ENCODE peak calls at places on chromosomes 16 and 17, in ten cellular contexts. One of them, this sample, is unnamed.

GRCh38 chr17:49590874-49591273 is 15.2 kb downstream of the NXPH3 start:
- DNase-seq in lung: no peak
- DNase-seq in heart right ventricle: no peak
- DNase-seq in CD4-positive, alpha-beta memory T cell: no peak
- DNase-seq in aorta: no peak
- DNase-seq in GM23248: no peak
- DNase-seq in A673: no peak
- DNase-seq in thoracic aorta: no peak
- DNase-seq in HL-60: no peak
- DNase-seq in caudate nucleus: no peak
- DNase-seq in this sample: no peak

GRCh38 chr17:30244853-30245385 is 9.4 kb upstream of the SLC6A4 start:
- DNase-seq in lung: no peak
- DNase-seq in heart right ventricle: no peak
- DNase-seq in CD4-positive, alpha-beta memory T cell: no peak
- DNase-seq in aorta: no peak
- DNase-seq in GM23248: peak; percentile 94
- DNase-seq in A673: no peak
- DNase-seq in thoracic aorta: no peak
- DNase-seq in HL-60: no peak
- DNase-seq in caudate nucleus: no peak
- DNase-seq in this sample: peak; percentile 29

GRCh38 chr16:19167710-19168172 is 299 bp upstream of the SYT17 start:
- DNase-seq in lung: peak; percentile 72
- DNase-seq in heart right ventricle: peak; percentile 50
- DNase-seq in CD4-positive, alpha-beta memory T cell: no peak
- DNase-seq in aorta: peak; percentile 89
- DNase-seq in GM23248: peak; percentile 83
- DNase-seq in A673: peak; percentile 80
- DNase-seq in thoracic aorta: no peak
- DNase-seq in HL-60: peak; percentile 47
- DNase-seq in caudate nucleus: peak; percentile 26
- DNase-seq in this sample: no peak

GRCh38 chr16:52912565-52913173 is 140.0 kb downstream of the CHD9NB start:
- DNase-seq in lung: peak; percentile 63
- DNase-seq in heart right ventricle: peak; percentile 38
- DNase-seq in CD4-positive, alpha-beta memory T cell: no peak
- DNase-seq in aorta: no peak
- DNase-seq in GM23248: peak; percentile 61
- DNase-seq in A673: peak; percentile 79
- DNase-seq in thoracic aorta: no peak
- DNase-seq in HL-60: peak; percentile 14
- DNase-seq in caudate nucleus: peak; percentile 13
- DNase-seq in this sample: peak; percentile 34

GRCh38 chr16:76535-77272 is 1.3 kb upstream of the MPG start:
- DNase-seq in lung: peak; percentile 70
- DNase-seq in heart right ventricle: peak; percentile 78
- DNase-seq in CD4-positive, alpha-beta memory T cell: no peak
- DNase-seq in aorta: peak; percentile 94
- DNase-seq in GM23248: peak; percentile 90
- DNase-seq in A673: peak; percentile 46
- DNase-seq in thoracic aorta: peak; percentile 74
- DNase-seq in HL-60: peak; percentile 63
- DNase-seq in caudate nucleus: no peak
- DNase-seq in this sample: no peak

GRCh38 chr17:44004761-44005526 is 522 bp downstream of the NAGS start:
- DNase-seq in lung: no peak
- DNase-seq in heart right ventricle: no peak
- DNase-seq in CD4-positive, alpha-beta memory T cell: peak; percentile 44
- DNase-seq in aorta: peak; percentile 79
- DNase-seq in GM23248: peak; percentile 45
- DNase-seq in A673: no peak
- DNase-seq in thoracic aorta: no peak
- DNase-seq in HL-60: no peak
- DNase-seq in caudate nucleus: no peak
- DNase-seq in this sample: no peak

GRCh38 chr17:44374306-44375195 is 10.9 kb upstream of the FAM171A2 start:
- DNase-seq in lung: no peak
- DNase-seq in heart right ventricle: no peak
- DNase-seq in CD4-positive, alpha-beta memory T cell: no peak
- DNase-seq in aorta: peak; percentile 57
- DNase-seq in GM23248: no peak
- DNase-seq in A673: no peak
- DNase-seq in thoracic aorta: no peak
- DNase-seq in HL-60: no peak
- DNase-seq in caudate nucleus: no peak
- DNase-seq in this sample: no peak

GRCh38 chr16:54342966-54343365 is 56.4 kb upstream of the IRX3 start:
- DNase-seq in lung: no peak
- DNase-seq in heart right ventricle: no peak
- DNase-seq in CD4-positive, alpha-beta memory T cell: no peak
- DNase-seq in aorta: no peak
- DNase-seq in GM23248: peak; percentile 53
- DNase-seq in A673: no peak
- DNase-seq in thoracic aorta: no peak
- DNase-seq in HL-60: no peak
- DNase-seq in caudate nucleus: no peak
- DNase-seq in this sample: no peak

GRCh38 chr16:622920-623280 is 7.9 kb upstream of the WFIKKN1 start:
- DNase-seq in lung: no peak
- DNase-seq in heart right ventricle: no peak
- DNase-seq in CD4-positive, alpha-beta memory T cell: no peak
- DNase-seq in aorta: no peak
- DNase-seq in GM23248: no peak
- DNase-seq in A673: no peak
- DNase-seq in thoracic aorta: no peak
- DNase-seq in HL-60: no peak
- DNase-seq in caudate nucleus: no peak
- DNase-seq in this sample: no peak

GRCh38 chr16:12876778-12877177 is 24.6 kb upstream of the SHISA9 start:
- DNase-seq in lung: no peak
- DNase-seq in heart right ventricle: no peak
- DNase-seq in CD4-positive, alpha-beta memory T cell: no peak
- DNase-seq in aorta: no peak
- DNase-seq in GM23248: no peak
- DNase-seq in A673: no peak
- DNase-seq in thoracic aorta: no peak
- DNase-seq in HL-60: no peak
- DNase-seq in caudate nucleus: no peak
- DNase-seq in this sample: no peak

GRCh38 chr16:2929693-2930092 is 18.0 kb downstream of the FLYWCH1 start:
- DNase-seq in lung: no peak
- DNase-seq in heart right ventricle: no peak
- DNase-seq in CD4-positive, alpha-beta memory T cell: no peak
- DNase-seq in aorta: no peak
- DNase-seq in GM23248: no peak
- DNase-seq in A673: no peak
- DNase-seq in thoracic aorta: no peak
- DNase-seq in HL-60: no peak
- DNase-seq in caudate nucleus: no peak
- DNase-seq in this sample: no peak

GRCh38 chr16:49498241-49499017 is 124.8 kb downstream of the C16orf78 start:
- DNase-seq in lung: no peak
- DNase-seq in heart right ventricle: no peak
- DNase-seq in CD4-positive, alpha-beta memory T cell: no peak
- DNase-seq in aorta: no peak
- DNase-seq in GM23248: no peak
- DNase-seq in A673: no peak
- DNase-seq in thoracic aorta: no peak
- DNase-seq in HL-60: no peak
- DNase-seq in caudate nucleus: no peak
- DNase-seq in this sample: no peak

GRCh38 chr16:6709736-6710135 is 622.9 kb upstream of the RBFOX1 start:
- DNase-seq in lung: no peak
- DNase-seq in heart right ventricle: no peak
- DNase-seq in CD4-positive, alpha-beta memory T cell: no peak
- DNase-seq in aorta: no peak
- DNase-seq in GM23248: no peak
- DNase-seq in A673: no peak
- DNase-seq in thoracic aorta: no peak
- DNase-seq in HL-60: no peak
- DNase-seq in caudate nucleus: no peak
- DNase-seq in this sample: no peak

GRCh38 chr16:6714510-6714909 is 618.1 kb upstream of the RBFOX1 start:
- DNase-seq in lung: no peak
- DNase-seq in heart right ventricle: no peak
- DNase-seq in CD4-positive, alpha-beta memory T cell: no peak
- DNase-seq in aorta: no peak
- DNase-seq in GM23248: no peak
- DNase-seq in A673: no peak
- DNase-seq in thoracic aorta: no peak
- DNase-seq in HL-60: no peak
- DNase-seq in caudate nucleus: no peak
- DNase-seq in this sample: no peak
- H3K27ac ChIP-seq in lung: no peak overlapping the region
- H3K27ac ChIP-seq in heart right ventricle: no peak overlapping the region
- H3K27ac ChIP-seq in CD4-positive, alpha-beta memory T cell: no peak overlapping the region
- H3K27ac ChIP-seq in aorta: no peak overlapping the region
- H3K27ac ChIP-seq in GM23248: no peak overlapping the region
- H3K27ac ChIP-seq in A673: no peak overlapping the region
- H3K27ac ChIP-seq in thoracic aorta: no peak overlapping the region
- H3K27ac ChIP-seq in HL-60: no peak overlapping the region
- H3K27ac ChIP-seq in caudate nucleus: no peak overlapping the region
- H3K27ac ChIP-seq in this sample: no peak overlapping the region

DNA sequence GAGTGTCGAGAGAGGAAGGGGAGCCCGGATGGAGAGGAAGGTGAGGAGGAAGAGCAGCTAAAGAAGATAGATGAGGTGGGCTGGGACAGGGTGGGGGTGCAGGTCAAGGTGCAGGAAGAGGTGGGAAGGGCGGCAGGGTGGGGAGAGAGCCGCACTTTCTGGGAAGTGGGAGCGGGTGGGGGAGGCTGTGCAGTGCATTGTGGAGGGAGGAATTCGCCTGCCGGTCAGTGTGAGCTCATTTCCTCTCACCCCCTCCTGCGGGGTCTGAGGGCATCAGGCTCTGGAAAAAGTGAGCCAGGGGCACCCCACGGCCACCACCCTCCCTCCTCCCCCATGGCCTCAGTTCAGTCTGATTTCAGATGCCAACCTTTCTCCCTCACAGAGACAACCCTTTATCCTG is 2.5 kb upstream of the ARHGAP23 start:
- DNase-seq in lung: no peak
- DNase-seq in heart right ventricle: peak; percentile 77
- DNase-seq in CD4-positive, alpha-beta memory T cell: no peak
- DNase-seq in aorta: no peak
- DNase-seq in GM23248: no peak
- DNase-seq in A673: no peak
- DNase-seq in thoracic aorta: no peak
- DNase-seq in HL-60: no peak
- DNase-seq in caudate nucleus: no peak
- DNase-seq in this sample: no peak
- H3K27ac ChIP-seq in lung: peak overlapping the region; percentile 27
- H3K27ac ChIP-seq in heart right ventricle: peak overlapping the region; percentile 94
- H3K27ac ChIP-seq in CD4-positive, alpha-beta memory T cell: no peak overlapping the region
- H3K27ac ChIP-seq in aorta: peak overlapping the region; percentile 43
- H3K27ac ChIP-seq in GM23248: no peak overlapping the region
- H3K27ac ChIP-seq in A673: no peak overlapping the region
- H3K27ac ChIP-seq in thoracic aorta: peak overlapping the region; percentile 99
- H3K27ac ChIP-seq in HL-60: no peak overlapping the region
- H3K27ac ChIP-seq in caudate nucleus: no peak overlapping the region
- H3K27ac ChIP-seq in this sample: no peak overlapping the region

GRCh38 chr17:4945176-4945943 is 3.0 kb downstream of the PFN1 start:
- DNase-seq in lung: peak; percentile 84
- DNase-seq in heart right ventricle: peak; percentile 68
- DNase-seq in CD4-positive, alpha-beta memory T cell: peak; percentile 92
- DNase-seq in aorta: peak; percentile 93
- DNase-seq in GM23248: peak; percentile 96
- DNase-seq in A673: peak; percentile 73
- DNase-seq in thoracic aorta: no peak
- DNase-seq in HL-60: peak; percentile 67
- DNase-seq in caudate nucleus: no peak
- DNase-seq in this sample: peak; percentile 64

GRCh38 chr17:4945944-4946280 is 2.4 kb downstream of the PFN1 start:
- DNase-seq in lung: no peak
- DNase-seq in heart right ventricle: no peak
- DNase-seq in CD4-positive, alpha-beta memory T cell: no peak
- DNase-seq in aorta: no peak
- DNase-seq in GM23248: peak; percentile 23
- DNase-seq in A673: no peak
- DNase-seq in thoracic aorta: no peak
- DNase-seq in HL-60: no peak
- DNase-seq in caudate nucleus: no peak
- DNase-seq in this sample: no peak

GRCh38 chr17:4944554-4945175 is 3.7 kb downstream of the PFN1 start:
- DNase-seq in lung: no peak
- DNase-seq in heart right ventricle: no peak
- DNase-seq in CD4-positive, alpha-beta memory T cell: peak; percentile 52
- DNase-seq in aorta: no peak
- DNase-seq in GM23248: no peak
- DNase-seq in A673: no peak
- DNase-seq in thoracic aorta: no peak
- DNase-seq in HL-60: no peak
- DNase-seq in caudate nucleus: no peak
- DNase-seq in this sample: no peak

GRCh38 chr17:4942760-4943508 is 2.9 kb downstream of the RNF167 start:
- DNase-seq in lung: no peak
- DNase-seq in heart right ventricle: no peak
- DNase-seq in CD4-positive, alpha-beta memory T cell: peak; percentile 45
- DNase-seq in aorta: no peak
- DNase-seq in GM23248: peak; percentile 25
- DNase-seq in A673: no peak
- DNase-seq in thoracic aorta: no peak
- DNase-seq in HL-60: no peak
- DNase-seq in caudate nucleus: no peak
- DNase-seq in this sample: no peak

GRCh38 chr17:4944163-4944553 is 4.1 kb downstream of the RNF167 start:
- DNase-seq in lung: no peak
- DNase-seq in heart right ventricle: no peak
- DNase-seq in CD4-positive, alpha-beta memory T cell: peak; percentile 65
- DNase-seq in aorta: no peak
- DNase-seq in GM23248: no peak
- DNase-seq in A673: no peak
- DNase-seq in thoracic aorta: no peak
- DNase-seq in HL-60: no peak
- DNase-seq in caudate nucleus: no peak
- DNase-seq in this sample: no peak
- H3K27ac ChIP-seq in lung: peak overlapping the region; percentile 80
- H3K27ac ChIP-seq in heart right ventricle: peak overlapping the region; percentile 46
- H3K27ac ChIP-seq in CD4-positive, alpha-beta memory T cell: peak overlapping the region; percentile 81
- H3K27ac ChIP-seq in aorta: no peak overlapping the region
- H3K27ac ChIP-seq in GM23248: peak overlapping the region; percentile 91
- H3K27ac ChIP-seq in A673: peak overlapping the region; percentile 99
- H3K27ac ChIP-seq in thoracic aorta: peak overlapping the region; percentile 97
- H3K27ac ChIP-seq in HL-60: peak overlapping the region; percentile 98
- H3K27ac ChIP-seq in caudate nucleus: no peak overlapping the region
- H3K27ac ChIP-seq in this sample: peak overlapping the region; percentile 99

DNA sequence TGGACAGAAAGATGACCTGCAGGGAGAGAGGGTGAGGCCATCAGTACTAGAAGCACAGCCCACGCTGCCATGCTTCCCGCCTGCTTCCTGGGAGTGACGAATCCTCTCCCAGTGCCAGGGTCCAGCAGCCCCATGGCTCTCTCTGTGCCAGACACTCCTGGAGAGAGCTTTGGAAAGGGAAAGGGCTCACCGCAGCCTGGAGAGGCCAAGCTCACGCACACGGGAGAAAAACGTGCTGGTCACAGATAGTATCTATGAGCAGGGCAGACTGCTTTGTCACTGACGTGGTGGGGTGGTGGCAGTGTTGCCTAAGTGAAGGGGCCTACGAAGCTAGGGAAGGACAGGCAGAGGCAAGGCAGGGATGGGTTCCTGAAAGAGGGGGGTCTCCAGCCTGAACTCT is 5.4 kb downstream of the WBP2 start:
- DNase-seq in lung: no peak
- DNase-seq in heart right ventricle: no peak
- DNase-seq in CD4-positive, alpha-beta memory T cell: no peak
- DNase-seq in aorta: no peak
- DNase-seq in GM23248: no peak
- DNase-seq in A673: no peak
- DNase-seq in thoracic aorta: no peak
- DNase-seq in HL-60: no peak
- DNase-seq in caudate nucleus: no peak
- DNase-seq in this sample: no peak
- H3K27ac ChIP-seq in lung: peak overlapping the region; percentile 75
- H3K27ac ChIP-seq in heart right ventricle: peak overlapping the region; percentile 87
- H3K27ac ChIP-seq in CD4-positive, alpha-beta memory T cell: no peak overlapping the region
- H3K27ac ChIP-seq in aorta: no peak overlapping the region
- H3K27ac ChIP-seq in GM23248: no peak overlapping the region
- H3K27ac ChIP-seq in A673: no peak overlapping the region
- H3K27ac ChIP-seq in thoracic aorta: no peak overlapping the region
- H3K27ac ChIP-seq in HL-60: no peak overlapping the region
- H3K27ac ChIP-seq in caudate nucleus: peak overlapping the region; percentile 76
- H3K27ac ChIP-seq in this sample: no peak overlapping the region